ENCODE peak calls at places on chromosomes 6 and 20, in seven cellular contexts. V is fibroblast of mammary gland, N is globus pallidus, G is HS-5, E is NCI-H82, B is body of pancreas, R is GM03348. M is an unnamed sample.

GRCh38 chr20:47768016-47768953 is 17.0 kb downstream of the SULF2 start:
- DNase-seq in V (no peak), N (peak), G (no peak), E (no peak), B (no peak), R (no peak), M (no peak)

GRCh38 chr20:52379723-52380336 is 188.3 kb upstream of the ZFP64 start:
- DNase-seq in V (peak), N (peak), G (peak), E (peak), B (peak), R (peak), M (no peak)

GRCh38 chr6:168313371-168314028 is 6.1 kb downstream of the DACT2 start:
- DNase-seq in V (no peak), N (no peak), G (no peak), E (no peak), B (no peak), R (no peak), M (no peak)

GRCh38 chr20:23520185-23520584 is 29.3 kb downstream of the CST8 start:
- DNase-seq in V (no peak), N (no peak), G (no peak), E (no peak), B (no peak), R (no peak), M (no peak)

GRCh38 chr6:149318581-149319286 is 1.2 kb downstream of the TAB2 start:
- DNase-seq in V (no peak), N (peak), G (no peak), E (peak), B (no peak), R (peak), M (no peak)

GRCh38 chr6:15481892-15482291 is 180.9 kb downstream of the DTNBP1 start:
- DNase-seq in V (no peak), N (no peak), G (no peak), E (peak), B (no peak), R (no peak), M (no peak)

GRCh38 chr6:166615059-166615770 is 11.8 kb downstream of the RPS6KA2 start:
- DNase-seq in V (peak), N (no peak), G (no peak), E (no peak), B (no peak), R (peak), M (no peak)

GRCh38 chr6:111624391-111625098 is 18.9 kb upstream of the TRAF3IP2 start:
- DNase-seq in V (no peak), N (no peak), G (no peak), E (no peak), B (no peak), R (no peak), M (no peak)

GRCh38 chr20:59571151-59571550 is 33.2 kb upstream of the PHACTR3 start:
- DNase-seq in V (no peak), N (no peak), G (no peak), E (no peak), B (no peak), R (no peak), M (no peak)

GRCh38 chr20:37856932-37857660 is 45.8 kb upstream of the VSTM2L start:
- DNase-seq in V (peak), N (no peak), G (peak), E (peak), B (no peak), R (peak), M (peak)

GRCh38 chr6:41965429-41966213 is 24.0 kb upstream of the CCND3 start:
- DNase-seq in V (no peak), N (no peak), G (no peak), E (no peak), B (no peak), R (no peak), M (no peak)

GRCh38 chr6:24494726-24495515 is at the start of gene ALDH5A1:
- DNase-seq in V (peak), N (peak), G (no peak), E (no peak), B (peak), R (peak), M (no peak)

GRCh38 chr20:63214514-63214913 is 1.4 kb downstream of the YTHDF1 start:
- DNase-seq in V (no peak), N (no peak), G (no peak), E (no peak), B (no peak), R (no peak), M (no peak)

GRCh38 chr6:116633685-116634084 is 17.4 kb downstream of the RSPH4A start:
- DNase-seq in V (peak), N (no peak), G (no peak), E (peak), B (peak), R (no peak), M (no peak)

GRCh38 chr6:51093899-51094665 is 275.4 kb downstream of the TFAP2B start:
- DNase-seq in V (no peak), N (no peak), G (no peak), E (no peak), B (no peak), R (no peak), M (no peak)

GRCh38 chr6:87803784-87804183 is 101.8 kb upstream of the AKIRIN2 start:
- DNase-seq in V (no peak), N (no peak), G (no peak), E (no peak), B (no peak), R (no peak), M (no peak)

GRCh38 chr6:38080349-38080748 is 260.8 kb downstream of the ZFAND3 start:
- DNase-seq in V (peak), N (no peak), G (no peak), E (no peak), B (no peak), R (no peak), M (no peak)

GRCh38 chr20:54078296-54078695 is 7.9 kb upstream of the BCAS1 start:
- DNase-seq in V (no peak), N (no peak), G (no peak), E (peak), B (no peak), R (no peak), M (no peak)

GRCh38 chr6:30840084-30840921 is 44.0 kb upstream of the DDR1 start:
- DNase-seq in V (no peak), N (no peak), G (no peak), E (no peak), B (no peak), R (no peak), M (no peak)

GRCh38 chr20:57439432-57439831 is 48.2 kb downstream of the RBM38 start:
- DNase-seq in V (no peak), N (peak), G (no peak), E (no peak), B (peak), R (no peak), M (no peak)

GRCh38 chr6:13729891-13730290 is 18.3 kb upstream of the RANBP9 start:
- DNase-seq in V (peak), N (no peak), G (peak), E (no peak), B (no peak), R (peak), M (peak)

GRCh38 chr6:24287239-24287638 is 70.6 kb downstream of the DCDC2 start:
- DNase-seq in V (no peak), N (no peak), G (no peak), E (no peak), B (no peak), R (no peak), M (no peak)

GRCh38 chr6:40336296-40336695 is 250.9 kb downstream of the LRFN2 start:
- DNase-seq in V (no peak), N (no peak), G (no peak), E (no peak), B (no peak), R (no peak), M (no peak)

GRCh38 chr20:881051-881820 is 34.9 kb downstream of the ANGPT4 start:
- DNase-seq in V (peak), N (no peak), G (peak), E (no peak), B (no peak), R (peak), M (no peak)

GRCh38 chr6:13766201-13766634 is 48.1 kb downstream of the MCUR1 start:
- DNase-seq in V (peak), N (no peak), G (no peak), E (peak), B (no peak), R (peak), M (no peak)